ENCODE peak calls at places on chromosomes 5 and 9, in ten cellular contexts. Y is testis, A is kidney epithelial cell, P is heart left ventricle, I is mucosa of descending colon, T is osteocyte, G is GM13977, N is AG09309, Z is HCT116, B is heart right ventricle. H is an unnamed sample.

GRCh38 chr5:175214152-175214551 is 229.8 kb downstream of the DRD1 start:
- DNase-seq in Y (no peak), A (peak), P (no peak), I (peak), T (no peak), G (no peak), N (peak), Z (peak), B (no peak), H (no peak)

GRCh38 chr9:96022445-96023031 is 147.0 kb downstream of the ERCC6L2 start:
- DNase-seq in Y (peak), A (no peak), P (peak), I (peak), T (no peak), G (peak), N (no peak), Z (no peak), B (peak), H (peak)

GRCh38 chr5:56366986-56367385 is 133.9 kb upstream of the ANKRD55 start:
- DNase-seq in Y (no peak), A (no peak), P (no peak), I (no peak), T (no peak), G (no peak), N (no peak), Z (no peak), B (no peak), H (no peak)

GRCh38 chr5:175800656-175801081 is 70.7 kb upstream of the CPLX2 start:
- DNase-seq in Y (no peak), A (no peak), P (no peak), I (no peak), T (no peak), G (no peak), N (no peak), Z (no peak), B (no peak), H (no peak)

GRCh38 chr9:72586388-72587160 is 65.2 kb downstream of the TMC1 start:
- DNase-seq in Y (no peak), A (no peak), P (no peak), I (peak), T (no peak), G (no peak), N (peak), Z (no peak), B (no peak), H (no peak)

GRCh38 chr5:318931-319601 is 2.4 kb upstream of the AHRR start:
- DNase-seq in Y (peak), A (no peak), P (no peak), I (no peak), T (peak), G (peak), N (no peak), Z (no peak), B (no peak), H (peak)

GRCh38 chr9:38737246-38737645 is 17.3 kb upstream of the FAM240B start:
- DNase-seq in Y (no peak), A (no peak), P (no peak), I (no peak), T (no peak), G (no peak), N (no peak), Z (no peak), B (no peak), H (no peak)

GRCh38 chr5:123599171-123599570 is 87.2 kb downstream of the CSNK1G3 start:
- DNase-seq in Y (no peak), A (no peak), P (no peak), I (no peak), T (no peak), G (no peak), N (no peak), Z (no peak), B (no peak), H (no peak)

GRCh38 chr5:59187772-59188347 is 605.0 kb downstream of the RAB3C start:
- DNase-seq in Y (no peak), A (no peak), P (no peak), I (no peak), T (no peak), G (no peak), N (no peak), Z (no peak), B (no peak), H (no peak)

GRCh38 chr9:95032580-95033298 is 284.8 kb downstream of the FANCC start:
- DNase-seq in Y (no peak), A (no peak), P (no peak), I (no peak), T (no peak), G (no peak), N (no peak), Z (no peak), B (no peak), H (no peak)

GRCh38 chr9:130299785-130300615 is 34.4 kb downstream of the HMCN2 start:
- DNase-seq in Y (no peak), A (no peak), P (no peak), I (no peak), T (no peak), G (no peak), N (no peak), Z (no peak), B (no peak), H (no peak)

DNA sequence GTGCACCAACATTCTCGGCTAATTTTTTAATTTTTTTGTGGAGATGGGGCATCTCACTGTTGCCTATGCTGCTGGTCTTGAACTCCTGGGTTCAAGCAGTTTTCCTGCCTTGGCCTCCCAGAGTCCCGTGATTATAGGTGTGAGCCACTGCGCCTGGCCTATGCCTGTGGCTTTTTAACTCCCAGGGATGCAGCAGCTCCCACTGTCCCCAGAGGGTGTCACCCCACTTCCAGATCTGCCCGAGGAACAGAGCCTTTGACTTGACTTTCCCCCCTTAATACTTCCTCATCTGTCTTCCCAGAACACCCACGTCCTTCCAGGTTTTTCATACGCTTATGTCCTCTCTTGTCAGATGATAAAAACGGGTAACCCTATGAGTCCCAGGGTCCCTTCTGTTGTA is 7.6 kb upstream of the PRRC2B start:
- DNase-seq in Y (no peak), A (no peak), P (no peak), I (no peak), T (no peak), G (no peak), N (no peak), Z (no peak), B (no peak), H (no peak)
- TF ChIP-seq CTCF in Y (no peak), A (no peak), P (no peak), I (no peak), T (no peak), G (peak), N (peak), Z (peak), B (peak), H (no peak)

GRCh38 chr9:127158995-127159801 is 36.8 kb upstream of the ANGPTL2 start:
- DNase-seq in Y (peak), A (peak), P (peak), I (peak), T (peak), G (no peak), N (peak), Z (peak), B (peak), H (no peak)
- TF ChIP-seq CTCF in Y (no peak), A (peak), P (no peak), I (no peak), T (peak), G (no peak), N (peak), Z (no peak), B (peak), H (no peak)

GRCh38 chr5:125349432-125349831 is 603.0 kb upstream of the ZNF608 start:
- DNase-seq in Y (no peak), A (no peak), P (no peak), I (no peak), T (no peak), G (no peak), N (no peak), Z (no peak), B (no peak), H (no peak)
- TF ChIP-seq CTCF in Y (no peak), A (no peak), P (no peak), I (no peak), T (peak), G (no peak), N (no peak), Z (no peak), B (no peak), H (no peak)

DNA sequence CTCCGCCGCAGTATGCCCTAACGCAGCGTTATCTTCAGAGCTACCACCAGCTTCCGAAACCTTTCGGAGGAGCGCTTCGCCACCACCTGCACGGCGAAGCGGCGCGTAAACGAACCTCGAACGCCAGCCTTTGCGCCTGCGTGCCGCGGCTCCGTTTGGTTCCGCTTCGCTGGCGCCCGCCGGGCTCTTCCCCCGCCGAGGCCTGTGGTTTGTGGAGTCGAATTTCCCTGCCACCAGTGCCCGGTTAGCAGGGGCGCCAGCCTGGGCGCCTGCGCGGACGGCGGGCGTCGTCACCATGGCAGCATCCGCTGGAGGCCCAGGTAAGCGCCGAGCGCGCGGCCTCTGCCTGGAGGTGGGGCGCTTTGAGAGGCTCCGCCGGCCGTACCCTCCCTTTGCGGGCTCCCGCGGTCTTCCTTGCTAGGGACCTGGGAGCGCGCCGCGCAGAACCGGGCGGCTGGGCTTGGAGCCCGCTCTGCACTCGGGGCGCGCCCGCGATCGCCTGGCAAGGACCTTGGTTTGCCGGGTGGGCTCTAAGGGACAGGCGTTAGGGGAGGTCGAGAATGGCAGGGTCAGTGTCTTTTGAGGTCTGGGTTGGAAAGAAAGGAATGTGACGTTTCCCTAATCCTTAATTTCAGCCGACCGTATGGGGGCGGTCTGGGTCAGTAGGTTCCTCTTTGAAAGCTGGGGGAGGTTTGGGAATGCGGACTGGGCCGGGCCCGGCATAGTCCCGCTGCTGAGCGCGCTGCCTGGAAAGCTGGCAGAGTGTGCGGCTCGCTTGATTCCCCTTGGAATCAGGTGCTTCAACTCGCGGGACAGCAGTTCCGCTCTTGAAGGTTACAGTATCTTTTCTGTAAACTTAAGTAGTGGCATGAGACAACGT is at the start of gene FAM151B:
- DNase-seq in Y (peak), A (peak), P (peak), I (peak), T (peak), G (peak), N (peak), Z (peak), B (peak), H (peak)
- TF ChIP-seq CTCF in Y (no peak), A (peak), P (no peak), I (no peak), T (peak), G (peak), N (peak), Z (no peak), B (peak), H (no peak)

GRCh38 chr5:66989781-66990180 is 206.8 kb downstream of the CD180 start:
- DNase-seq in Y (no peak), A (no peak), P (no peak), I (no peak), T (no peak), G (no peak), N (no peak), Z (no peak), B (no peak), H (no peak)

GRCh38 chr5:66987126-66987525 is 209.5 kb downstream of the CD180 start:
- DNase-seq in Y (no peak), A (no peak), P (no peak), I (no peak), T (no peak), G (no peak), N (no peak), Z (no peak), B (no peak), H (no peak)

GRCh38 chr5:66987949-66988838 is 208.4 kb downstream of the CD180 start:
- DNase-seq in Y (no peak), A (no peak), P (no peak), I (no peak), T (no peak), G (peak), N (no peak), Z (no peak), B (no peak), H (peak)

GRCh38 chr5:66987540-66987939 is 209.1 kb downstream of the CD180 start:
- DNase-seq in Y (no peak), A (no peak), P (no peak), I (no peak), T (no peak), G (no peak), N (no peak), Z (no peak), B (no peak), H (no peak)

DNA sequence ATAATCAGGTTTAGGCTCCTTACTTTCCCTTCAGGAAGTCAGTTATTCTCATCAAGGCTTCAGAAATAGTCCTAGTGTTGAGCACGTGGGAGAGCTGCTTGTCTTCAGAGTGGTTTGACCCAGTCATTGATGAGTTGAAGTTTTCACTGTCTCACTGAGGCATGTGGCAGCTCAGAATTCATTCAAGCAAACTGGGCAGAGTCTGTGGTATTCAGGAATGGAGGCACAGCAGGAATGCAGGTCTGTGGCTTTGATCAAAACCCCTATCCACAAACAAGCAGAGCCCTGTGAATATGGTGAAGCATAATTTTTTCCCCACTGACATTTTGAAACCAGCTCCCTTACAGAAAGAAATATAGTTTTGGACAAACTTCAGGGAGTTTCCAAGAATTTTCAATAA is 207.3 kb downstream of the CD180 start:
- DNase-seq in Y (no peak), A (peak), P (no peak), I (no peak), T (no peak), G (no peak), N (no peak), Z (no peak), B (no peak), H (no peak)
- TF ChIP-seq CTCF in Y (no peak), A (no peak), P (no peak), I (no peak), T (no peak), G (no peak), N (no peak), Z (no peak), B (no peak), H (no peak)

GRCh38 chr5:142587354-142587965 is 98.4 kb downstream of the FGF1 start:
- DNase-seq in Y (peak), A (no peak), P (no peak), I (peak), T (no peak), G (no peak), N (no peak), Z (peak), B (peak), H (peak)
- TF ChIP-seq CTCF in Y (no peak), A (peak), P (peak), I (no peak), T (peak), G (peak), N (peak), Z (peak), B (peak), H (peak)

H was measured in GM13976.